ENCODE peak calls at places on chromosome X, in four cellular contexts. S is HepG2, C is GM12878, P is K562. G is an unnamed sample.

GRCh38 chrX:57674861-57675260 is 5.2 kb downstream of the NLRP2B start:
- DNase-seq in S (no peak), C (no peak), P (no peak), G (no peak)

GRCh38 chrX:30822068-30822671 is 66.9 kb downstream of the TAB3 start:
- DNase-seq in S (peak), C (peak), P (peak), G (no peak)

GRCh38 chrX:132651411-132652086 is 162.7 kb upstream of the MBNL3 start:
- DNase-seq in S (no peak), C (no peak), P (no peak), G (peak)

GRCh38 chrX:102154218-102154860 is 1.4 kb downstream of the BEX5 start:
- DNase-seq in S (no peak), C (no peak), P (no peak), G (peak)

GRCh38 chrX:76454456-76454927 is 27.0 kb downstream of the MAGEE1 start:
- DNase-seq in S (peak), C (no peak), P (peak), G (peak)

GRCh38 chrX:153190384-153190783 is 11.3 kb downstream of the MAGEA1 start:
- DNase-seq in S (no peak), C (no peak), P (no peak), G (no peak)

GRCh38 chrX:30615229-30615628 is 37.7 kb upstream of the TASL start:
- DNase-seq in S (no peak), C (no peak), P (no peak), G (no peak)

GRCh38 chrX:23317799-23318724 is 16.6 kb upstream of the PTCHD1 start:
- DNase-seq in S (no peak), C (no peak), P (peak), G (peak)

GRCh38 chrX:129690435-129690834 is 35.7 kb upstream of the APLN start:
- DNase-seq in S (no peak), C (no peak), P (no peak), G (no peak)

GRCh38 chrX:2664497-2664896 is 26.6 kb upstream of the CD99 start:
- DNase-seq in S (no peak), C (no peak), P (no peak), G (no peak)

GRCh38 chrX:38041237-38041636 is 34.9 kb downstream of the SYTL5 start:
- DNase-seq in S (peak), C (no peak), P (no peak), G (no peak)

GRCh38 chrX:147476008-147476407 is 435.7 kb upstream of the FMR1 start:
- DNase-seq in S (peak), C (no peak), P (peak), G (no peak)

GRCh38 chrX:2439613-2440012 is 61.2 kb downstream of the DHRSX start:
- DNase-seq in S (no peak), C (no peak), P (no peak), G (no peak)

GRCh38 chrX:8726031-8726652 is 5.8 kb downstream of the ANOS1 start:
- DNase-seq in S (no peak), C (no peak), P (no peak), G (no peak)

GRCh38 chrX:119753639-119754257 is 4.6 kb upstream of the SOWAHD start:
- DNase-seq in S (peak), C (no peak), P (peak), G (peak)

GRCh38 chrX:44039556-44039955 is 66.4 kb upstream of the NDP start:
- DNase-seq in S (no peak), C (no peak), P (no peak), G (no peak)

GRCh38 chrX:134688839-134689238 is 30.6 kb upstream of the PLAC1 start:
- DNase-seq in S (no peak), C (no peak), P (no peak), G (no peak)

GRCh38 chrX:151974336-151975227 is at the start of gene GABRE:
- DNase-seq in S (no peak), C (no peak), P (peak), G (peak)

GRCh38 chrX:15749642-15750610 is 11.9 kb downstream of the CA5B start:
- DNase-seq in S (no peak), C (no peak), P (no peak), G (no peak)

GRCh38 chrX:2707334-2707760 is 16.3 kb downstream of the CD99 start:
- DNase-seq in S (peak), C (peak), P (peak), G (peak)

GRCh38 chrX:150533863-150534262 is 34.6 kb upstream of the MTM1 start:
- DNase-seq in S (no peak), C (no peak), P (peak), G (no peak)

GRCh38 chrX:6738518-6739470 is 203.9 kb upstream of the VCX3A start:
- DNase-seq in S (no peak), C (peak), P (no peak), G (no peak)

GRCh38 chrX:107713205-107714195 is 62.1 kb downstream of the TSC22D3 start:
- DNase-seq in S (no peak), C (no peak), P (no peak), G (no peak)

GRCh38 chrX:40749874-40750273 is 14.5 kb upstream of the MED14 start:
- DNase-seq in S (no peak), C (peak), P (no peak), G (no peak)

GRCh38 chrX:11435568-11435967 is 142.4 kb downstream of the AMELX start:
- DNase-seq in S (no peak), C (no peak), P (no peak), G (no peak)

GRCh38 chrX:46582325-46582724 is 8.8 kb downstream of the CHST7 start:
- DNase-seq in S (no peak), C (no peak), P (no peak), G (no peak)

GRCh38 chrX:139972629-139973257 is 7.4 kb upstream of the CXorf66 start:
- DNase-seq in S (no peak), C (no peak), P (no peak), G (no peak)

GRCh38 chrX:45806410-45807121 is 605.9 kb upstream of the DIPK2B start:
- DNase-seq in S (no peak), C (peak), P (no peak), G (no peak)

GRCh38 chrX:136725446-136726104 is 55.2 kb downstream of the ARHGEF6 start:
- DNase-seq in S (no peak), C (no peak), P (no peak), G (no peak)

GRCh38 chrX:65644621-65645287 is 22.7 kb upstream of the MSN start:
- DNase-seq in S (no peak), C (no peak), P (peak), G (no peak)

GRCh38 chrX:31580227-31580626 is 508.4 kb upstream of the FTHL17 start:
- DNase-seq in S (no peak), C (no peak), P (no peak), G (no peak)

GRCh38 chrX:65480960-65481359 is 53.6 kb downstream of the LAS1L start:
- DNase-seq in S (no peak), C (no peak), P (no peak), G (no peak)

GRCh38 chrX:16836371-16836770 is 33.8 kb downstream of the RBBP7 start:
- DNase-seq in S (peak), C (no peak), P (peak), G (peak)

GRCh38 chrX:16839224-16839851 is 30.8 kb downstream of the RBBP7 start:
- DNase-seq in S (no peak), C (no peak), P (peak), G (no peak)

GRCh38 chrX:16834811-16835210 is 35.4 kb downstream of the RBBP7 start:
- DNase-seq in S (no peak), C (no peak), P (no peak), G (no peak)

GRCh38 chrX:16839852-16840460 is 30.2 kb downstream of the RBBP7 start:
- DNase-seq in S (no peak), C (no peak), P (peak), G (no peak)

GRCh38 chrX:16838202-16839066 is 31.7 kb downstream of the RBBP7 start:
- DNase-seq in S (no peak), C (no peak), P (no peak), G (no peak)
- TF ChIP-seq ETV6 in S (no peak), C (no peak), P (no peak), G (no peak)

GRCh38 chrX:20265726-20266681 is 705 bp downstream of the RPS6KA3 start:
- DNase-seq in S (no peak), C (no peak), P (peak), G (peak)
- TF ChIP-seq ETV6 in S (no peak), C (no peak), P (no peak), G (no peak)

DNA sequence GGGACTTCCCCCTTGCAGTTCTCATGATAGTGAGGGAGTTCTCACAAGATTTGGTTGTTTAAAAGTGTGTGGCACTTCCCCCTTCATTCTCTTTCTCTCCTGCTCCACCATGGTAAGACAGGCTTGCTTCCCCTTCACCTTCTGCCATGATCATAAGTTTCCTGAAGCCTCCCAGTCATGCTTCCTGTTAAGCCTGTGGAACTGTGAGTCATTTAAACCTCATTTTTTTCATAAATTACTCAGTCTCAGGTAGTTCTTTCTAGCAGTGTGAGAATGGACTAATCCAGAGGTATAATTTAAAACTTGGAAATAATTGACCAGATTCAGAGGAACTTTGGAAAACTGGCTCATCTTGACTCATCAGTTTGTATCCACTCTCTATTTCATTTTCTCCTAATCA is 129.0 kb downstream of the TMEM47 start:
- DNase-seq in S (no peak), C (no peak), P (no peak), G (no peak)
- TF ChIP-seq ETV6 in S (no peak), C (no peak), P (no peak), G (no peak)

DNA sequence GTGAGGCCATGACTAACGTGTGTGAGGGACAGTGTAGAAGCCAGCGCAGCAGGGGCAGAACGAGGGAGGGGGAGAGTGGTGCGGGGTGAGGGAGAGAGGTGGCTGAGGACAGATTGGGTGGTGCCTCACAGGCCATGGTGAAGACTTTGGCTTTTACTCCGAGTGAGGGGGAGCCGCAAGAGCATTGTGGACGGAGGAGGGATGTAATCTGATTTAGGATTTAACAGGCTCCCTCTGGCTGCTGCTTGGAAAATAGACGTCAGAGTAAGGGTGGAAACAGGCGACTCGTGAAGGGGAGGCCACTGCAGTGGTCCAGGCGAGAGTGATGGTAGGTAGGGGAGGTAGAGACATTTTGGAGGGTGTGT is 13.0 kb downstream of the PPP1R3F start:
- DNase-seq in S (no peak), C (no peak), P (peak), G (peak)
- TF ChIP-seq ETV6 in S (no peak), C (no peak), P (no peak), G (no peak)

GRCh38 chrX:10190367-10190766 is 33.6 kb downstream of the CLCN4 start:
- DNase-seq in S (peak), C (no peak), P (peak), G (no peak)
- TF ChIP-seq ETV6 in S (no peak), C (no peak), P (no peak), G (no peak)

GRCh38 chrX:69161786-69162349 is 3.4 kb downstream of the PJA1 start:
- DNase-seq in S (no peak), C (no peak), P (no peak), G (no peak)
- TF ChIP-seq ETV6 in S (no peak), C (no peak), P (no peak), G (no peak)

GRCh38 chrX:73851014-73852009 is 288.3 kb downstream of the CHIC1 start:
- DNase-seq in S (no peak), C (peak), P (peak), G (no peak)
- TF ChIP-seq ETV6 in S (no peak), C (no peak), P (no peak), G (no peak)

DNA sequence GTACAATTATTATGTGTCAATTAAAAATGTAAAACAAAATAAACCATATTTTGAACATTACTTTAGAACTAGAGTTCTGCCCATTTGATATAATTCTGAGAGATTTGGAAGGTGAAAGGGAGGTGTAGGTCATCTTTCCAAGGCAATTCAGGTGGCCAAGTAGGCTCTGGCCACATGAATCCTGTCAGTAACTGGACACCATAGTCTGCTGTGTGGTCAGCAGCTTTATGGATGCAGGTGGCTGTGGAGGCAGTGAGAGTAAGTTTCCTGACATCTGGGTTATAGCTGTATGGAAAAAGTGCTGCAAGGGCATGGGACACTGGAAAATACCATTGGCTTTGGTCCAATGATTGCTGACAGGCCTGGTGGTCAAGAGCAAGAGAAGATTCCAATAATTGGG is 523.0 kb downstream of the MID1IP1 start:
- DNase-seq in S (no peak), C (no peak), P (no peak), G (no peak)
- TF ChIP-seq ETV6 in S (no peak), C (no peak), P (no peak), G (no peak)

GRCh38 chrX:118346258-118347094 is 570 bp downstream of the WDR44 start:
- DNase-seq in S (peak), C (no peak), P (peak), G (peak)

GRCh38 chrX:118345401-118346257 is at the start of gene WDR44:
- DNase-seq in S (peak), C (peak), P (peak), G (peak)

GRCh38 chrX:118348186-118348810 is 2.4 kb downstream of the WDR44 start:
- DNase-seq in S (no peak), C (no peak), P (no peak), G (no peak)

GRCh38 chrX:118349188-118349587 is 3.3 kb downstream of the WDR44 start:
- DNase-seq in S (no peak), C (no peak), P (no peak), G (no peak)

GRCh38 chrX:118347131-118347530 is 1.2 kb downstream of the WDR44 start:
- DNase-seq in S (peak), C (no peak), P (peak), G (no peak)
- TF ChIP-seq ETV6 in S (no peak), C (no peak), P (no peak), G (no peak)

GRCh38 chrX:125492439-125492838 is 172.8 kb downstream of the TEX13C start:
- DNase-seq in S (no peak), C (no peak), P (peak), G (no peak)

DNA sequence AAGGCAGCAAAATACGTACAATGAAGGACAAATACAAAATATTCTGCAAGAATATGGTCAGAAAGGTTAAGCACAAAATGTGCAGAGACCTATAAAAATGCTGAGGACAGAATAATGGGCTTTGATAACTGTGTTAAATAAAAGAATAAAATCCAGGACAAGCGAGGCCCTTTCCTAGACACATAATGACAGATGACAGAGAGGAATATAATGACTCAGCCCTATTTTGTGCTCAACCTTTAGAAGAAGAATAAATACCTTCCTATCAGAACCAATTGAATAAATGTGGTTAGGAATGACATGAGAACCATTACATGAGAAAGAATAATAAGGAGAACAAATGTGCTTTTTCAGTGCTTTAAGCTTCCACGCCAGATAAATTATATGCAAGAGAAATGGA is 178.0 kb downstream of the TEX13C start:
- DNase-seq in S (no peak), C (no peak), P (no peak), G (no peak)
- TF ChIP-seq ETV6 in S (no peak), C (no peak), P (no peak), G (no peak)